ENCODE peak calls at places on chromosomes 12 and 14, in four cellular contexts. One of them, this sample, is unnamed.

GRCh38 chr12:9123741-9124140 is 8.0 kb upstream of the A2M start:
- DNase-seq in GM19239: no peak
- DNase-seq in tibial nerve: no peak
- DNase-seq in effector memory CD4-positive, alpha-beta T cell: no peak
- DNase-seq in this sample: no peak

GRCh38 chr14:99055019-99055418 is 217.0 kb downstream of the BCL11B start:
- DNase-seq in effector memory CD4-positive, alpha-beta T cell: no peak
- DNase-seq in tibial nerve: no peak
- DNase-seq in GM19239: no peak
- DNase-seq in this sample: no peak

GRCh38 chr12:121181181-121181580 is 28.7 kb upstream of the P2RX4 start:
- DNase-seq in GM19239: no peak
- DNase-seq in tibial nerve: no peak
- DNase-seq in effector memory CD4-positive, alpha-beta T cell: no peak
- DNase-seq in this sample: no peak

GRCh38 chr12:49649892-49650291 is 26.5 kb downstream of the PRPF40B start:
- DNase-seq in GM19239: no peak
- DNase-seq in tibial nerve: no peak
- DNase-seq in effector memory CD4-positive, alpha-beta T cell: no peak
- DNase-seq in this sample: no peak

GRCh38 chr12:113861708-113862312 is 104.3 kb downstream of the RBM19 start:
- DNase-seq in GM19239: no peak
- DNase-seq in effector memory CD4-positive, alpha-beta T cell: no peak
- DNase-seq in tibial nerve: no peak
- DNase-seq in this sample: no peak

GRCh38 chr12:39239484-39240143 is 203.3 kb downstream of the KIF21A start:
- DNase-seq in GM19239: no peak
- DNase-seq in effector memory CD4-positive, alpha-beta T cell: no peak
- DNase-seq in tibial nerve: no peak
- DNase-seq in this sample: no peak

GRCh38 chr12:88703790-88704189 is 123.5 kb upstream of the KITLG start:
- DNase-seq in tibial nerve: no peak
- DNase-seq in effector memory CD4-positive, alpha-beta T cell: no peak
- DNase-seq in GM19239: no peak
- DNase-seq in this sample: no peak

GRCh38 chr14:65210827-65211192 is 108.5 kb upstream of the MAX start:
- DNase-seq in tibial nerve: no peak
- DNase-seq in effector memory CD4-positive, alpha-beta T cell: no peak
- DNase-seq in GM19239: no peak
- DNase-seq in this sample: no peak

GRCh38 chr12:59820594-59821011 is 224.8 kb downstream of the SLC16A7 start:
- DNase-seq in effector memory CD4-positive, alpha-beta T cell: no peak
- DNase-seq in tibial nerve: no peak
- DNase-seq in GM19239: no peak
- DNase-seq in this sample: no peak

GRCh38 chr12:73906757-73907156 is 630.9 kb upstream of the ATXN7L3B start:
- DNase-seq in GM19239: no peak
- DNase-seq in tibial nerve: no peak
- DNase-seq in effector memory CD4-positive, alpha-beta T cell: no peak
- DNase-seq in this sample: no peak

GRCh38 chr14:51507556-51508511 is 143.9 kb upstream of the FRMD6 start:
- DNase-seq in tibial nerve: peak
- DNase-seq in GM19239: no peak
- DNase-seq in effector memory CD4-positive, alpha-beta T cell: no peak
- DNase-seq in this sample: no peak

GRCh38 chr12:96445743-96446655 is 43.4 kb upstream of the CFAP54 start:
- DNase-seq in tibial nerve: no peak
- DNase-seq in GM19239: peak
- DNase-seq in effector memory CD4-positive, alpha-beta T cell: peak
- DNase-seq in this sample: no peak

GRCh38 chr12:76554411-76555225 is 5.0 kb downstream of the OSBPL8 start:
- DNase-seq in GM19239: no peak
- DNase-seq in tibial nerve: no peak
- DNase-seq in effector memory CD4-positive, alpha-beta T cell: no peak
- DNase-seq in this sample: no peak

GRCh38 chr14:59566725-59567124 is 9.9 kb downstream of the CCDC175 start:
- DNase-seq in GM19239: no peak
- DNase-seq in effector memory CD4-positive, alpha-beta T cell: no peak
- DNase-seq in tibial nerve: no peak
- DNase-seq in this sample: no peak

GRCh38 chr14:67729072-67729561 is 27.4 kb downstream of the RDH12 start:
- DNase-seq in GM19239: no peak
- DNase-seq in tibial nerve: no peak
- DNase-seq in effector memory CD4-positive, alpha-beta T cell: no peak
- DNase-seq in this sample: no peak

GRCh38 chr12:12721251-12721689 is 4.1 kb downstream of the CDKN1B start:
- DNase-seq in GM19239: no peak
- DNase-seq in tibial nerve: no peak
- DNase-seq in effector memory CD4-positive, alpha-beta T cell: no peak
- DNase-seq in this sample: no peak

GRCh38 chr12:115866909-115867525 is 410.5 kb downstream of the MED13L start:
- DNase-seq in tibial nerve: no peak
- DNase-seq in effector memory CD4-positive, alpha-beta T cell: no peak
- DNase-seq in GM19239: no peak
- DNase-seq in this sample: no peak

GRCh38 chr12:62530596-62530995 is 64.0 kb downstream of the MON2 start:
- DNase-seq in GM19239: no peak
- DNase-seq in effector memory CD4-positive, alpha-beta T cell: no peak
- DNase-seq in tibial nerve: no peak
- DNase-seq in this sample: no peak

GRCh38 chr12:28192145-28192544 is 1.9 kb downstream of the CCDC91 start:
- DNase-seq in tibial nerve: no peak
- DNase-seq in GM19239: no peak
- DNase-seq in effector memory CD4-positive, alpha-beta T cell: no peak
- DNase-seq in this sample: no peak

GRCh38 chr12:3641428-3641883 is 111.5 kb downstream of the CRACR2A start:
- DNase-seq in GM19239: no peak
- DNase-seq in effector memory CD4-positive, alpha-beta T cell: no peak
- DNase-seq in tibial nerve: peak
- DNase-seq in this sample: no peak

GRCh38 chr14:87992349-87992719 is 648 bp downstream of the GALC start:
- DNase-seq in effector memory CD4-positive, alpha-beta T cell: no peak
- DNase-seq in GM19239: no peak
- DNase-seq in tibial nerve: no peak
- DNase-seq in this sample: no peak

GRCh38 chr12:63753743-63754142 is 26.0 kb upstream of the RXYLT1 start:
- DNase-seq in GM19239: no peak
- DNase-seq in tibial nerve: no peak
- DNase-seq in effector memory CD4-positive, alpha-beta T cell: no peak
- DNase-seq in this sample: no peak

GRCh38 chr14:65239897-65240296 is 137.6 kb upstream of the MAX start:
- DNase-seq in GM19239: no peak
- DNase-seq in effector memory CD4-positive, alpha-beta T cell: no peak
- DNase-seq in tibial nerve: no peak
- DNase-seq in this sample: no peak

GRCh38 chr14:69010632-69011031 is 31.5 kb upstream of the ACTN1 start:
- DNase-seq in effector memory CD4-positive, alpha-beta T cell: no peak
- DNase-seq in tibial nerve: no peak
- DNase-seq in GM19239: no peak
- DNase-seq in this sample: no peak

GRCh38 chr14:28785096-28785952 is 18.7 kb downstream of the FOXG1 start:
- DNase-seq in tibial nerve: no peak
- DNase-seq in GM19239: no peak
- DNase-seq in effector memory CD4-positive, alpha-beta T cell: no peak
- DNase-seq in this sample: no peak

GRCh38 chr12:93060666-93061413 is 131.7 kb upstream of the EEA1 start:
- DNase-seq in GM19239: no peak
- DNase-seq in effector memory CD4-positive, alpha-beta T cell: no peak
- DNase-seq in tibial nerve: peak
- DNase-seq in this sample: no peak

GRCh38 chr14:73824116-73824515 is 27.5 kb upstream of the PTGR2 start:
- DNase-seq in effector memory CD4-positive, alpha-beta T cell: no peak
- DNase-seq in tibial nerve: no peak
- DNase-seq in GM19239: no peak
- DNase-seq in this sample: no peak

GRCh38 chr12:76199808-76200207 is 115.3 kb upstream of the NAP1L1 start:
- DNase-seq in effector memory CD4-positive, alpha-beta T cell: no peak
- DNase-seq in GM19239: no peak
- DNase-seq in tibial nerve: no peak
- DNase-seq in this sample: no peak

GRCh38 chr12:33247625-33248024 is 192.0 kb downstream of the SYT10 start:
- DNase-seq in GM19239: no peak
- DNase-seq in tibial nerve: no peak
- DNase-seq in effector memory CD4-positive, alpha-beta T cell: no peak
- DNase-seq in this sample: no peak

This sample was measured in breast epithelium.